ENCODE peak calls at places on chromosome 3, in five cellular contexts. I is K562, G is stomach, F is adrenal gland, Y is tibial nerve. L is an unnamed sample.

GRCh38 chr3:135023985-135024658 is 229.1 kb downstream of the EPHB1 start:
- DNase-seq in I (no peak), G (no peak), F (no peak), Y (no peak), L (no peak)

GRCh38 chr3:186281172-186281571 is 80.9 kb downstream of the DGKG start:
- DNase-seq in I (no peak), G (no peak), F (no peak), Y (no peak), L (no peak)

GRCh38 chr3:152508705-152509104 is 240.0 kb downstream of the MBNL1 start:
- DNase-seq in I (peak; percentile 44), G (no peak), F (no peak), Y (no peak), L (no peak)

GRCh38 chr3:17136251-17136721 is 251.5 kb downstream of the PLCL2 start:
- DNase-seq in I (no peak), G (no peak), F (peak; percentile 87), Y (no peak), L (no peak)

GRCh38 chr3:129665024-129665768 is 58.7 kb upstream of the PLXND1 start:
- DNase-seq in I (no peak), G (no peak), F (no peak), Y (no peak), L (no peak)

GRCh38 chr3:25573386-25574171 is 91.1 kb downstream of the TOP2B start:
- DNase-seq in I (no peak), G (no peak), F (no peak), Y (no peak), L (no peak)

GRCh38 chr3:69385723-69386483 is at the start of gene FRMD4B:
- DNase-seq in I (no peak), G (peak; percentile 86), F (peak; percentile 51), Y (no peak), L (peak; percentile 73)

GRCh38 chr3:17030438-17030837 is 145.7 kb downstream of the PLCL2 start:
- DNase-seq in I (no peak), G (no peak), F (no peak), Y (no peak), L (no peak)

GRCh38 chr3:64685800-64686445 is 1.9 kb downstream of the ADAMTS9 start:
- DNase-seq in I (peak; percentile 42), G (peak; percentile 84), F (peak; percentile 94), Y (peak; percentile 87), L (peak; percentile 91)

GRCh38 chr3:28386049-28386448 is 37.4 kb upstream of the AZI2 start:
- DNase-seq in I (no peak), G (no peak), F (no peak), Y (no peak), L (no peak)

GRCh38 chr3:11522953-11523792 is 120.5 kb downstream of the VGLL4 start:
- DNase-seq in I (no peak), G (no peak), F (no peak), Y (no peak), L (no peak)

GRCh38 chr3:11346416-11346815 is 74.2 kb downstream of the ATG7 start:
- DNase-seq in I (no peak), G (no peak), F (no peak), Y (no peak), L (no peak)

GRCh38 chr3:49610881-49611280 is 56.6 kb downstream of the BSN start:
- DNase-seq in I (no peak), G (no peak), F (no peak), Y (no peak), L (no peak)

GRCh38 chr3:121649645-121650044 is 11.1 kb downstream of the HCLS1 start:
- DNase-seq in I (no peak), G (no peak), F (no peak), Y (no peak), L (no peak)

GRCh38 chr3:170038434-170039110 is 777 bp downstream of the GPR160 start:
- DNase-seq in I (no peak), G (peak; percentile 68), F (no peak), Y (no peak), L (no peak)

GRCh38 chr3:81744366-81744765 is 17.1 kb downstream of the GBE1 start:
- DNase-seq in I (peak; percentile 38), G (no peak), F (peak; percentile 43), Y (peak; percentile 25), L (no peak)

GRCh38 chr3:33401781-33402180 is 38.4 kb downstream of the UBP1 start:
- DNase-seq in I (no peak), G (no peak), F (no peak), Y (no peak), L (no peak)

GRCh38 chr3:108822167-108822897 is at the start of gene TRAT1:
- DNase-seq in I (no peak), G (no peak), F (no peak), Y (no peak), L (no peak)

GRCh38 chr3:86815880-86816279 is 175.1 kb downstream of the VGLL3 start:
- DNase-seq in I (no peak), G (no peak), F (no peak), Y (no peak), L (no peak)

GRCh38 chr3:40073310-40074007 is 236.0 kb upstream of the EIF1B start:
- DNase-seq in I (peak; percentile 16), G (no peak), F (no peak), Y (no peak), L (no peak)

GRCh38 chr3:169147246-169148008 is 516.1 kb downstream of the MECOM start:
- DNase-seq in I (peak; percentile 90), G (peak; percentile 52), F (peak; percentile 37), Y (no peak), L (no peak)

GRCh38 chr3:136559896-136560295 is 192.3 kb downstream of the STAG1 start:
- DNase-seq in I (no peak), G (no peak), F (no peak), Y (no peak), L (no peak)

GRCh38 chr3:126476166-126476975 is 680 bp upstream of the ZXDC start:
- DNase-seq in I (peak; percentile 59), G (peak; percentile 65), F (peak; percentile 75), Y (peak; percentile 53), L (peak; percentile 63)

GRCh38 chr3:171225101-171225674 is 198.7 kb upstream of the SLC2A2 start:
- DNase-seq in I (no peak), G (no peak), F (no peak), Y (no peak), L (no peak)

GRCh38 chr3:150300376-150300775 is 107.7 kb upstream of the TSC22D2 start:
- DNase-seq in I (no peak), G (no peak), F (no peak), Y (no peak), L (no peak)

GRCh38 chr3:84136425-84136824 is 822.4 kb upstream of the CADM2 start:
- DNase-seq in I (no peak), G (no peak), F (no peak), Y (no peak), L (no peak)

GRCh38 chr3:190031887-190032752 is 88.6 kb downstream of the P3H2 start:
- DNase-seq in I (no peak), G (no peak), F (no peak), Y (no peak), L (no peak)

DNA sequence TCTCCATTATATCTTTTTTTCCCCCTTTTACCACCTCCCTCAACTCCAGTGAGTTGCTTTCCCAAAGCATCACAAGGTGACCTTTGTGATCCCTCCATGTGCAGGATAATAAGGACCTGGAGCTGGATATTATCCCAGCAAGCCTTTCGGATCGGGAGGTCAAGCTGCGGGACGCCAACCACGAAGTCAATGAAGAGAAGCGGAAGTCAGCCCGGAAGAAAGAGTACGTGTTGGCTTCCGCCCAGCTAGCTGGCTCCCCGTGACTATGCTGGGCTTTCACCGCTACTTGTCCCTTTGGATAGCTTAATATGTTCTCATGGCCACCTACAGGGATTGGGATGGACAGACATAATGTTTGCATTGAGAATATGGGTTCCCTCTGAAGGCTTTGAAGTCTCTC is 273.7 kb upstream of the UMPS start:
- DNase-seq in I (peak; percentile 6), G (no peak), F (no peak), Y (no peak), L (no peak)
- TF ChIP-seq POLR2A in I (no peak), G (no peak), F (no peak), Y (no peak), L (no peak)

GRCh38 chr3:107660316-107660976 is 137.7 kb downstream of the BBX start:
- DNase-seq in I (no peak), G (no peak), F (no peak), Y (peak; percentile 54), L (no peak)

GRCh38 chr3:107662586-107662985 is 139.8 kb downstream of the BBX start:
- DNase-seq in I (no peak), G (no peak), F (no peak), Y (no peak), L (no peak)

GRCh38 chr3:107661447-107662108 is 138.8 kb downstream of the BBX start:
- DNase-seq in I (no peak), G (no peak), F (no peak), Y (no peak), L (no peak)

GRCh38 chr3:107663266-107663665 is 140.5 kb downstream of the BBX start:
- DNase-seq in I (no peak), G (no peak), F (no peak), Y (no peak), L (no peak)

DNA sequence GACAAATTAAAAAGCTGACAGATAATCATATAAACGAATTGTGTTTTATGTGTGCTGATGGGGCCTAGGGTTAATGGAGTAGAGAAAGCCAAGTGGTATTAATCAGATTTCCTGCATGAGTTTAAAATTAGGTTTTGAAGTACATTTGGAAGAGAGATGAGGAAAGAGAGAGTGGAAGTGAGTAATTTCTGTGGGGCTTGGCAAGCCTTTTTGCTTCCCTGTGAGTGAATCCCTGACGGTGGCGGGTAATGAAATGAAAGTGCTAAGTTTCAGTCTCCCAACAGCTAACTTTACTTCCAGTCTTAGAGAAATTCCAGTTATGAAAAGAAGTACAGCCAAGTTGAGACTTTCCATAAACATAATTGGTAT is 139.3 kb downstream of the BBX start:
- DNase-seq in I (no peak), G (no peak), F (peak; percentile 60), Y (peak; percentile 51), L (no peak)
- H3K27ac ChIP-seq in I (no peak overlapping the region), G (peak overlapping the region; percentile 72), F (peak overlapping the region; percentile 23), Y (peak overlapping the region; percentile 64), L (peak overlapping the region; percentile 6)

DNA sequence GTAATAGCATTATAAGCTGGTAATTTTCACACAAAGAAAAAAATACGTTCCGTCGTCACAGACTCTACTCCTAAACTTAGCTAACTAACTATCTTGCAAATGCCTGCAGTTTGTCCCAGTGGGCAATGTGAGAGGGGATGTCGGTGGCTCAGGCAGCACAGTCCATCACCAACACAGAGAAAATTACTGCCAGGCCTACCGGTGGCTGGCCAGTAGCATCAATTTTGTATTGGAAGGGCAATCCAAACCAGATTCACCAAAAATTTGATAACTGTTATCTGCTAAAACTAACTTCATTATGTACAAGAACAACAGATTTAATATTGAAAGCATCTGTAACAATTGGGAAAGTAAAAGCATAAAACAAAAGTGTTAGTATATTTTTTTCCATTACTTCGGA is 37.4 kb upstream of the RASA2 start:
- DNase-seq in I (no peak), G (no peak), F (no peak), Y (no peak), L (no peak)
- TF ChIP-seq POLR2A in I (no peak), G (no peak), F (no peak), Y (no peak), L (no peak)

GRCh38 chr3:102159810-102160451 is 274.9 kb upstream of the ZPLD1 start:
- DNase-seq in I (no peak), G (no peak), F (no peak), Y (no peak), L (no peak)

GRCh38 chr3:102163818-102164154 is 271.0 kb upstream of the ZPLD1 start:
- DNase-seq in I (no peak), G (no peak), F (no peak), Y (no peak), L (no peak)

GRCh38 chr3:102163039-102163817 is 271.6 kb upstream of the ZPLD1 start:
- DNase-seq in I (no peak), G (peak; percentile 38), F (no peak), Y (peak; percentile 55), L (peak; percentile 56)

GRCh38 chr3:102161362-102162006 is 273.3 kb upstream of the ZPLD1 start:
- DNase-seq in I (no peak), G (no peak), F (no peak), Y (no peak), L (no peak)

GRCh38 chr3:102162251-102162650 is 272.6 kb upstream of the ZPLD1 start:
- DNase-seq in I (no peak), G (no peak), F (no peak), Y (no peak), L (no peak)
- H3K27ac ChIP-seq in I (no peak overlapping the region), G (peak overlapping the region; percentile 69), F (no peak overlapping the region), Y (peak overlapping the region; percentile 69), L (peak overlapping the region; percentile 81)